ENCODE peak calls at places on chromosomes 1 and 21, in eight cellular contexts. One of them, this sample, is unnamed. For H3K4me1 and H3K36me3, the result is how much of the 10 kb centered on the place peaks cover.

GRCh38 chr1:3016641-3017439 is 4.4 kb upstream of the ACTRT2 start:
- DNase-seq in effector memory CD4-positive, alpha-beta T cell: no peak
- DNase-seq in neuronal stem cell: no peak
- DNase-seq in lower lobe of right lung: no peak
- DNase-seq in aorta: peak
- DNase-seq in BE2C: no peak
- DNase-seq in CD8-positive, alpha-beta T cell: peak
- DNase-seq in cardiac muscle cell: no peak
- DNase-seq in this sample: no peak

GRCh38 chr1:12407050-12407961 is 177.5 kb downstream of the VPS13D start:
- DNase-seq in effector memory CD4-positive, alpha-beta T cell: no peak
- DNase-seq in aorta: no peak
- DNase-seq in neuronal stem cell: no peak
- DNase-seq in cardiac muscle cell: peak
- DNase-seq in lower lobe of right lung: no peak
- DNase-seq in CD8-positive, alpha-beta T cell: peak
- DNase-seq in BE2C: no peak
- DNase-seq in this sample: no peak

GRCh38 chr1:64898107-64898861 is 68.1 kb downstream of the JAK1 start:
- DNase-seq in neuronal stem cell: no peak
- DNase-seq in cardiac muscle cell: peak
- DNase-seq in effector memory CD4-positive, alpha-beta T cell: peak
- DNase-seq in aorta: peak
- DNase-seq in BE2C: peak
- DNase-seq in lower lobe of right lung: peak
- DNase-seq in CD8-positive, alpha-beta T cell: peak
- DNase-seq in this sample: peak

GRCh38 chr1:41751804-41752513 is 166.8 kb downstream of the HIVEP3 start:
- DNase-seq in CD8-positive, alpha-beta T cell: no peak
- DNase-seq in aorta: no peak
- DNase-seq in BE2C: no peak
- DNase-seq in cardiac muscle cell: peak
- DNase-seq in effector memory CD4-positive, alpha-beta T cell: no peak
- DNase-seq in neuronal stem cell: no peak
- DNase-seq in lower lobe of right lung: peak
- DNase-seq in this sample: no peak

GRCh38 chr1:3640113-3640932 is 9.6 kb downstream of the WRAP73 start:
- DNase-seq in CD8-positive, alpha-beta T cell: no peak
- DNase-seq in lower lobe of right lung: no peak
- DNase-seq in effector memory CD4-positive, alpha-beta T cell: no peak
- DNase-seq in aorta: peak
- DNase-seq in neuronal stem cell: no peak
- DNase-seq in cardiac muscle cell: no peak
- DNase-seq in BE2C: no peak
- DNase-seq in this sample: no peak

GRCh38 chr1:43441894-43442632 is 11.7 kb downstream of the HYI start:
- DNase-seq in effector memory CD4-positive, alpha-beta T cell: no peak
- DNase-seq in neuronal stem cell: no peak
- DNase-seq in CD8-positive, alpha-beta T cell: no peak
- DNase-seq in lower lobe of right lung: no peak
- DNase-seq in aorta: no peak
- DNase-seq in cardiac muscle cell: no peak
- DNase-seq in BE2C: no peak
- DNase-seq in this sample: no peak

GRCh38 chr1:153509729-153510354 is 25.9 kb downstream of the S100A6 start:
- DNase-seq in aorta: no peak
- DNase-seq in BE2C: peak
- DNase-seq in CD8-positive, alpha-beta T cell: peak
- DNase-seq in lower lobe of right lung: peak
- DNase-seq in cardiac muscle cell: no peak
- DNase-seq in neuronal stem cell: no peak
- DNase-seq in effector memory CD4-positive, alpha-beta T cell: peak
- DNase-seq in this sample: peak

GRCh38 chr1:157069596-157069995 is 24.1 kb upstream of the ARHGEF11 start:
- DNase-seq in effector memory CD4-positive, alpha-beta T cell: no peak
- DNase-seq in neuronal stem cell: no peak
- DNase-seq in cardiac muscle cell: no peak
- DNase-seq in aorta: no peak
- DNase-seq in BE2C: no peak
- DNase-seq in lower lobe of right lung: no peak
- DNase-seq in CD8-positive, alpha-beta T cell: no peak
- DNase-seq in this sample: no peak

GRCh38 chr1:52022133-52022532 is 11.5 kb downstream of the KTI12 start:
- DNase-seq in cardiac muscle cell: no peak
- DNase-seq in BE2C: no peak
- DNase-seq in CD8-positive, alpha-beta T cell: no peak
- DNase-seq in neuronal stem cell: no peak
- DNase-seq in aorta: no peak
- DNase-seq in lower lobe of right lung: no peak
- DNase-seq in effector memory CD4-positive, alpha-beta T cell: no peak
- DNase-seq in this sample: no peak

GRCh38 chr1:27021347-27022031 is 8.8 kb upstream of the TENT5B start:
- DNase-seq in BE2C: no peak
- DNase-seq in CD8-positive, alpha-beta T cell: no peak
- DNase-seq in neuronal stem cell: no peak
- DNase-seq in effector memory CD4-positive, alpha-beta T cell: no peak
- DNase-seq in aorta: no peak
- DNase-seq in lower lobe of right lung: no peak
- DNase-seq in cardiac muscle cell: peak
- DNase-seq in this sample: no peak

GRCh38 chr1:109826446-109826845 is 62.7 kb upstream of the EPS8L3 start:
- DNase-seq in effector memory CD4-positive, alpha-beta T cell: no peak
- DNase-seq in cardiac muscle cell: no peak
- DNase-seq in CD8-positive, alpha-beta T cell: no peak
- DNase-seq in lower lobe of right lung: no peak
- DNase-seq in BE2C: no peak
- DNase-seq in neuronal stem cell: no peak
- DNase-seq in aorta: no peak
- DNase-seq in this sample: no peak

GRCh38 chr1:26353976-26354820 is at the start of gene CRYBG2:
- DNase-seq in cardiac muscle cell: no peak
- DNase-seq in CD8-positive, alpha-beta T cell: no peak
- DNase-seq in lower lobe of right lung: peak
- DNase-seq in neuronal stem cell: no peak
- DNase-seq in BE2C: no peak
- DNase-seq in effector memory CD4-positive, alpha-beta T cell: no peak
- DNase-seq in aorta: no peak
- DNase-seq in this sample: no peak

GRCh38 chr21:42384999-42385398 is 10.9 kb downstream of the TMPRSS3 start:
- DNase-seq in effector memory CD4-positive, alpha-beta T cell: no peak
- DNase-seq in cardiac muscle cell: no peak
- DNase-seq in neuronal stem cell: no peak
- DNase-seq in BE2C: no peak
- DNase-seq in aorta: peak
- DNase-seq in CD8-positive, alpha-beta T cell: no peak
- DNase-seq in lower lobe of right lung: no peak
- DNase-seq in this sample: no peak

GRCh38 chr21:28944296-28944695 is 48.4 kb downstream of the LTN1 start:
- DNase-seq in CD8-positive, alpha-beta T cell: no peak
- DNase-seq in effector memory CD4-positive, alpha-beta T cell: no peak
- DNase-seq in neuronal stem cell: no peak
- DNase-seq in BE2C: no peak
- DNase-seq in cardiac muscle cell: peak
- DNase-seq in aorta: no peak
- DNase-seq in lower lobe of right lung: no peak
- DNase-seq in this sample: no peak

GRCh38 chr1:214224605-214225354 is 56.2 kb upstream of the SMYD2 start:
- DNase-seq in BE2C: no peak
- DNase-seq in cardiac muscle cell: peak
- DNase-seq in CD8-positive, alpha-beta T cell: no peak
- DNase-seq in effector memory CD4-positive, alpha-beta T cell: no peak
- DNase-seq in neuronal stem cell: no peak
- DNase-seq in lower lobe of right lung: no peak
- DNase-seq in aorta: no peak
- DNase-seq in this sample: no peak

GRCh38 chr1:4585216-4585615 is 69.2 kb upstream of the AJAP1 start:
- DNase-seq in cardiac muscle cell: no peak
- DNase-seq in BE2C: peak
- DNase-seq in CD8-positive, alpha-beta T cell: peak
- DNase-seq in lower lobe of right lung: no peak
- DNase-seq in aorta: no peak
- DNase-seq in effector memory CD4-positive, alpha-beta T cell: no peak
- DNase-seq in neuronal stem cell: peak
- DNase-seq in this sample: no peak

GRCh38 chr21:31564439-31564838 is 95.1 kb upstream of the SOD1 start:
- DNase-seq in effector memory CD4-positive, alpha-beta T cell: no peak
- DNase-seq in neuronal stem cell: no peak
- DNase-seq in CD8-positive, alpha-beta T cell: no peak
- DNase-seq in lower lobe of right lung: no peak
- DNase-seq in cardiac muscle cell: no peak
- DNase-seq in BE2C: no peak
- DNase-seq in aorta: peak
- DNase-seq in this sample: no peak

GRCh38 chr1:29967261-29967660 is 730.9 kb downstream of the PTPRU start:
- DNase-seq in BE2C: peak
- DNase-seq in effector memory CD4-positive, alpha-beta T cell: no peak
- DNase-seq in aorta: no peak
- DNase-seq in CD8-positive, alpha-beta T cell: no peak
- DNase-seq in lower lobe of right lung: no peak
- DNase-seq in neuronal stem cell: no peak
- DNase-seq in cardiac muscle cell: no peak
- DNase-seq in this sample: no peak

GRCh38 chr1:245225267-245225666 is 70.5 kb downstream of the KIF26B start:
- DNase-seq in effector memory CD4-positive, alpha-beta T cell: no peak
- DNase-seq in aorta: peak
- DNase-seq in CD8-positive, alpha-beta T cell: no peak
- DNase-seq in neuronal stem cell: no peak
- DNase-seq in cardiac muscle cell: peak
- DNase-seq in BE2C: no peak
- DNase-seq in lower lobe of right lung: no peak
- DNase-seq in this sample: no peak

GRCh38 chr1:118185083-118185899 is at the start of gene SPAG17:
- DNase-seq in neuronal stem cell: peak
- DNase-seq in aorta: peak
- DNase-seq in CD8-positive, alpha-beta T cell: no peak
- DNase-seq in effector memory CD4-positive, alpha-beta T cell: no peak
- DNase-seq in cardiac muscle cell: peak
- DNase-seq in lower lobe of right lung: peak
- DNase-seq in BE2C: peak
- DNase-seq in this sample: peak

GRCh38 chr1:116497660-116498059 is 73.2 kb downstream of the CD58 start:
- DNase-seq in CD8-positive, alpha-beta T cell: no peak
- DNase-seq in lower lobe of right lung: no peak
- DNase-seq in cardiac muscle cell: peak
- DNase-seq in neuronal stem cell: no peak
- DNase-seq in effector memory CD4-positive, alpha-beta T cell: no peak
- DNase-seq in aorta: no peak
- DNase-seq in BE2C: no peak
- DNase-seq in this sample: no peak

GRCh38 chr1:184480711-184481110 is 93.9 kb downstream of the C1orf21 start:
- DNase-seq in CD8-positive, alpha-beta T cell: no peak
- DNase-seq in BE2C: no peak
- DNase-seq in aorta: no peak
- DNase-seq in lower lobe of right lung: no peak
- DNase-seq in effector memory CD4-positive, alpha-beta T cell: no peak
- DNase-seq in cardiac muscle cell: no peak
- DNase-seq in neuronal stem cell: no peak
- DNase-seq in this sample: no peak

DNA sequence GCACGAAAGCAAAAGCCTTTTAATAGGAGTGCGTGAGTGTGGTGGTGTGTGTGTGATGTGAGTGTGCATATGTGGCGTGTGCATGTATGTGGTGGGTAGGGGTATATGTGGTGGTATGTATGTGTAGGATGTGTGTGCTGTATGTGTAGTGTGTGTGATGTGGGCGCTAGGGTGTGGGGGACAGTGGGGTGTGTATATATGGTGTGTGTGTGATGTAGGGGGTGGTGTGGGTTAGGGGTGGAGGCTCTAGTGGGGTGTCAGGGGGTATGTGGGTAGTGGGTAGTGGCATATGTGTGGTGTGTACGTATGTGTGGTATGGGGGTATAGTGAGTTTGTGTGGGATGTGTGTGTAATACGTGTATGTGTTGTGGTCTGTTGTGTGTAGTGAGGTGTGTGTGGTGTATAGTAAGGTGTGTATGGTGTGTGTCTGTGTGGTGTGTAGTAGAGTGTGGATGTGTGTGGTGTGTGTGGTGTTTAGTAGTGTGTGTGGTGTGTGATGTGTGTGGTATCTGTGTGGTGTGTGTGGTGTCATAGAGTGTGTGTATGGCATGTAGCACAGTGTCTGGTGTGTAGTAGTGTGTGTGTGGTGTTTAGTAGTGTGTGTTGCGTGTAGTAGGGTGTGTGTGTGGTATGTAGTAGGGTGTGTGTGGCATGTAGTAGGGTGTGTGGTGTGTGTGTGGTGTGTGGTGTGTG is 86.0 kb downstream of the SYT2 start:
- DNase-seq in effector memory CD4-positive, alpha-beta T cell: no peak
- DNase-seq in cardiac muscle cell: no peak
- DNase-seq in BE2C: no peak
- DNase-seq in lower lobe of right lung: no peak
- DNase-seq in aorta: peak
- DNase-seq in CD8-positive, alpha-beta T cell: no peak
- DNase-seq in neuronal stem cell: no peak
- DNase-seq in this sample: no peak
- H3K4me1 ChIP-seq in effector memory CD4-positive, alpha-beta T cell: under half
- H3K4me1 ChIP-seq in cardiac muscle cell: under half
- H3K4me1 ChIP-seq in BE2C: under half
- H3K4me1 ChIP-seq in lower lobe of right lung: under half
- H3K4me1 ChIP-seq in aorta: under half
- H3K4me1 ChIP-seq in CD8-positive, alpha-beta T cell: under half
- H3K4me1 ChIP-seq in neuronal stem cell: under half
- H3K4me1 ChIP-seq in this sample: under half

GRCh38 chr1:36095760-36096405 is 7.2 kb downstream of the ADPRS start:
- DNase-seq in neuronal stem cell: no peak
- DNase-seq in lower lobe of right lung: peak
- DNase-seq in effector memory CD4-positive, alpha-beta T cell: no peak
- DNase-seq in CD8-positive, alpha-beta T cell: no peak
- DNase-seq in BE2C: no peak
- DNase-seq in aorta: peak
- DNase-seq in cardiac muscle cell: peak
- DNase-seq in this sample: no peak
- H3K36me3 ChIP-seq in neuronal stem cell: under half
- H3K36me3 ChIP-seq in lower lobe of right lung: under half
- H3K36me3 ChIP-seq in effector memory CD4-positive, alpha-beta T cell: half or more
- H3K36me3 ChIP-seq in CD8-positive, alpha-beta T cell: under half
- H3K36me3 ChIP-seq in BE2C: under half
- H3K36me3 ChIP-seq in aorta: under half
- H3K36me3 ChIP-seq in cardiac muscle cell: under half
- H3K36me3 ChIP-seq in this sample: half or more

DNA sequence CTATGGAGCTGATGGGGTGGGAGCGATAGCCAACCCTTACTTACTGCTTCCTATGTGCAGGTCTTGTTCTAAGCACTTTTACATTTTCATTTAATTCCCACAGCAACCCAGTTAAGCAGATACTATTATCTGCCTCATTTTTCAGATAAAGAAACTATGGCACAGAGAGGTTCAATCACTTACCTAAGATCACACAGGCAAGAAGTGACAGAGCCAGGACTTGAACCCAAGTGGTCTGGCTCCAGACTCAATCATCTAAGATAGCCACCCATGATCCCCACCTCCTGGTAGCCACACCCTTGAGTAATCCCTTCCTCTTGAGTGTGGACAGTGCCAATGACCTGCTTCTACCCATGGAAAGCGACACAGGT is 23.2 kb upstream of the IFNAR1 start:
- DNase-seq in BE2C: no peak
- DNase-seq in effector memory CD4-positive, alpha-beta T cell: no peak
- DNase-seq in neuronal stem cell: no peak
- DNase-seq in CD8-positive, alpha-beta T cell: no peak
- DNase-seq in lower lobe of right lung: no peak
- DNase-seq in cardiac muscle cell: no peak
- DNase-seq in aorta: no peak
- DNase-seq in this sample: no peak
- H3K4me1 ChIP-seq in BE2C: under half
- H3K4me1 ChIP-seq in effector memory CD4-positive, alpha-beta T cell: under half
- H3K4me1 ChIP-seq in neuronal stem cell: under half
- H3K4me1 ChIP-seq in CD8-positive, alpha-beta T cell: under half
- H3K4me1 ChIP-seq in lower lobe of right lung: under half
- H3K4me1 ChIP-seq in cardiac muscle cell: under half
- H3K4me1 ChIP-seq in aorta: under half
- H3K4me1 ChIP-seq in this sample: under half

GRCh38 chr1:119966020-119966419 is 69.7 kb upstream of the ADAM30 start:
- DNase-seq in cardiac muscle cell: peak
- DNase-seq in aorta: no peak
- DNase-seq in CD8-positive, alpha-beta T cell: no peak
- DNase-seq in effector memory CD4-positive, alpha-beta T cell: no peak
- DNase-seq in neuronal stem cell: no peak
- DNase-seq in lower lobe of right lung: no peak
- DNase-seq in BE2C: no peak
- DNase-seq in this sample: no peak
- H3K36me3 ChIP-seq in cardiac muscle cell: under half
- H3K36me3 ChIP-seq in aorta: under half
- H3K36me3 ChIP-seq in CD8-positive, alpha-beta T cell: under half
- H3K36me3 ChIP-seq in effector memory CD4-positive, alpha-beta T cell: half or more
- H3K36me3 ChIP-seq in neuronal stem cell: under half
- H3K36me3 ChIP-seq in lower lobe of right lung: half or more
- H3K36me3 ChIP-seq in BE2C: under half
- H3K36me3 ChIP-seq in this sample: half or more

This sample was measured in HAP-1.